ENCODE peak calls at places on chromosome 20, in seven cellular contexts. W is omental fat pad, V is neural crest cell, Z is lung, B is cardiac fibroblast, S is nephron progenitor cell, O is transverse colon. E is an unnamed sample.

GRCh38 chr20:63090682-63091571 is 84.2 kb upstream of the BHLHE23 start:
- DNase-seq in W (no peak), V (no peak), Z (no peak), B (no peak), S (peak), O (peak), E (no peak)

GRCh38 chr20:32557284-32557683 is 27.8 kb downstream of the NOL4L start:
- DNase-seq in W (no peak), V (no peak), Z (no peak), B (no peak), S (no peak), O (no peak), E (no peak)

GRCh38 chr20:59031326-59032022 is 661 bp downstream of the ATP5F1E start:
- DNase-seq in W (no peak), V (no peak), Z (no peak), B (no peak), S (no peak), O (no peak), E (no peak)

GRCh38 chr20:23148721-23149570 is 62.8 kb upstream of the CD93 start:
- DNase-seq in W (no peak), V (no peak), Z (no peak), B (no peak), S (no peak), O (peak), E (no peak)

GRCh38 chr20:50258790-50259483 is 68.3 kb downstream of the CEBPB start:
- DNase-seq in W (no peak), V (no peak), Z (no peak), B (no peak), S (no peak), O (no peak), E (no peak)

GRCh38 chr20:7790189-7790588 is 150.1 kb downstream of the HAO1 start:
- DNase-seq in W (no peak), V (no peak), Z (no peak), B (peak), S (no peak), O (no peak), E (no peak)

GRCh38 chr20:50073500-50073899 is 39.5 kb downstream of the UBE2V1 start:
- DNase-seq in W (no peak), V (no peak), Z (no peak), B (no peak), S (no peak), O (no peak), E (no peak)

GRCh38 chr20:61420056-61420455 is 168.0 kb downstream of the CDH4 start:
- DNase-seq in W (no peak), V (no peak), Z (no peak), B (no peak), S (no peak), O (no peak), E (no peak)

GRCh38 chr20:62755817-62756724 is 40.2 kb upstream of the MRGBP start:
- DNase-seq in W (no peak), V (no peak), Z (no peak), B (no peak), S (no peak), O (no peak), E (no peak)

GRCh38 chr20:20547221-20547875 is 165.1 kb downstream of the RALGAPA2 start:
- DNase-seq in W (no peak), V (no peak), Z (no peak), B (peak), S (no peak), O (no peak), E (no peak)

GRCh38 chr20:60984666-60985065 is 267.4 kb upstream of the CDH4 start:
- DNase-seq in W (no peak), V (no peak), Z (no peak), B (no peak), S (no peak), O (no peak), E (no peak)

GRCh38 chr20:21632654-21633053 is 72.8 kb upstream of the PAX1 start:
- DNase-seq in W (no peak), V (no peak), Z (no peak), B (no peak), S (no peak), O (no peak), E (no peak)

GRCh38 chr20:9884666-9885065 is 45.8 kb upstream of the PAK5 start:
- DNase-seq in W (no peak), V (no peak), Z (no peak), B (no peak), S (no peak), O (no peak), E (no peak)

GRCh38 chr20:54140486-54140885 is 33.3 kb downstream of the CYP24A1 start:
- DNase-seq in W (no peak), V (no peak), Z (no peak), B (no peak), S (no peak), O (no peak), E (no peak)

GRCh38 chr20:32160341-32160740 is 47.2 kb downstream of the PLAGL2 start:
- DNase-seq in W (no peak), V (no peak), Z (no peak), B (no peak), S (no peak), O (no peak), E (no peak)

GRCh38 chr20:49490689-49491088 is 8.2 kb upstream of the KCNB1 start:
- DNase-seq in W (no peak), V (no peak), Z (no peak), B (no peak), S (no peak), O (no peak), E (no peak)

GRCh38 chr20:21156266-21156665 is 30.4 kb downstream of the KIZ start:
- DNase-seq in W (no peak), V (no peak), Z (no peak), B (peak), S (no peak), O (no peak), E (no peak)

DNA sequence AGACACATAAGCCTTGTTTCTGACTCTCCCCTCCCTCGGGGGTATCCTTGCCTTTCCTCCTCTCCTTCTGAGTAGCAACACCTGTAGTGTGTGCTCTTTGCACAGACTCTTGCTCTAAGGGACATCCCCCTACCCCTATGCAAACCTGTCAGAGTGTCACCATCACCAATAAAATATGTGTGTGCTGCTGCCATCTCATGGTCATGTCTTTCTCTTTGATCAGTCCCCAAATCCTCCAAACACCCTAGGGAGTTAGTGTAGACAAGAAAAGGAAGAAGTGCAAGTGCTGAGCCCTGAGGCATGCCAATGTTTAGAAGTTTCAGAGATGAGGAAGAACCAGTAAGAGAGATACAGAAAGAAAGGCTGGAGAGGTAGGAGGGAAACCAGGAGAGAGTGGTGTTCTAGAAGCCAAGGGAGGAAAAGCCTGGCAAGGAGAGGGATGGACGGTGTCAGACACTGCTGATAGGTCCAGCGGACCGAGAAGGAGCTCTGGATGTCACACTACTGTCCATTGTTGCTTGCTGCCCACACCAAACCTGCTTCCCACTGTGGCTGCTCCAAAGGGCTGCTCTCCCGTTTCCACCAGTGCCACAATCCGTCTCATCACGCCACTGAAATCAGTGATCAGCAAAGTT is 16.4 kb downstream of the TRMT6 start:
- DNase-seq in W (no peak), V (no peak), Z (no peak), B (peak), S (no peak), O (no peak), E (peak)
- TF ChIP-seq CTCF in W (no peak), V (peak), Z (no peak), B (peak), S (no peak), O (peak), E (peak)

DNA sequence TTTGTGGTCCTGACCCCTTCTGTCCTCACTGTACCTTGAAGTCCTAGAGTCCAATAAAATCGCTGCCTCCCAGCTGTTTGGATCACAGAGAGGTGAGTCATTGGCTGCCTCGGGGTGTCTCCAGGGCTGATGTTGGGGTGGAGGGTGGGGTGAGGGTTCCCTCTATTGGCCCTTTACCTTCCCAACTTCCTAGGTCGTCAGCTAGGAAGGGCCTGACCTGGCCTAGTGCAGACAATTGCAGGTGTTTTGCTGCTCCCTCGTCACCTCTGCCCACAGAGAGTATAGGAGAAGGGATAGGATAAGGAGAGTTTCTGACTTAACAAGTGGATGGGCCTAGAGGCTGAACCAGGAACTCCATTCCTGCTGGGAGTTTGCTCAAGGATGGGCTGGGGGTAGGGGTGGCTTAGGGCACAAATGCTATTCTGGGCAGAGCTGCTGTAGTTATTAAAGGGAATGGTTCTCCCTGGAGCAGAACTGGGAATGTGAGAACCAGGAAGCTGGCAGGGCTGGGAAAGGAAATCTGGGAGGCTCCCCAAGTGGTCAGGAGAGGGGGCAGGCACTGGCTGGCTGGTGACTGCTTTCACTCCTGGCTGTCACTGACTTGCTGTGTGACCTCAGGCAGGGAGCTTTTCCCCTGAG is 1.4 kb downstream of the TP53INP2 start:
- DNase-seq in W (no peak), V (no peak), Z (peak), B (peak), S (no peak), O (peak), E (no peak)
- TF ChIP-seq CTCF in W (no peak), V (peak), Z (no peak), B (peak), S (no peak), O (peak), E (peak)

GRCh38 chr20:2671977-2672376 is 8.0 kb upstream of the IDH3B start:
- DNase-seq in W (no peak), V (no peak), Z (no peak), B (no peak), S (no peak), O (no peak), E (no peak)
- TF ChIP-seq CTCF in W (no peak), V (no peak), Z (no peak), B (peak), S (no peak), O (no peak), E (peak)

GRCh38 chr20:40892642-40893041 is 136.0 kb upstream of the TOP1 start:
- DNase-seq in W (no peak), V (no peak), Z (no peak), B (no peak), S (no peak), O (no peak), E (no peak)
- TF ChIP-seq CTCF in W (no peak), V (no peak), Z (no peak), B (no peak), S (no peak), O (no peak), E (no peak)

GRCh38 chr20:18477821-18478220 is 10.6 kb downstream of the POLR3F start:
- DNase-seq in W (no peak), V (no peak), Z (no peak), B (no peak), S (no peak), O (no peak), E (no peak)
- TF ChIP-seq CTCF in W (no peak), V (no peak), Z (no peak), B (no peak), S (no peak), O (no peak), E (no peak)

DNA sequence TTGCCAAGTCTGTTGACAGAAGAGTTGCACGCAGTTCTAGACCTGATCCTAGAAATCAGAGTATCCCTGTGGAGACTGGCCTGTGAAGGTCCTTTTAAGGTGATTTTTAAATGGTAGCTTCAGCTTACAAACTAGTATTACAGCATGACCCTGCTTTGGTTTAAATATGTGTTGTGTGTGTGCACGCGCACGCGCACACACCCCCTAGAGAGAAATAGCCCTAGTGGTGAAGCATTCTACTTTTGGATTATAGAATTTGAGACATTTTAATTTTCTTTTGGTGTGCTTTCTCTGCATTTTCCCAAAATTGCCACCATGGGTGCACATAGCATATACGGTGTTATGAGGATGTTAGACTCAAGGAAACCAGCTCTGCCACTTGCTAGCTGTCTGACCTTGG is 19.4 kb downstream of the RIMS4 start:
- DNase-seq in W (no peak), V (no peak), Z (no peak), B (no peak), S (no peak), O (no peak), E (no peak)
- TF ChIP-seq CTCF in W (no peak), V (no peak), Z (no peak), B (no peak), S (no peak), O (no peak), E (no peak)

E was measured in GM13977.